ENCODE peak calls at places on chromosomes 12 and 14, in ten cellular contexts. I is activated T-cell treated with anti-CD3 and anti-CD28 coated beads, Interleukin-2, amount 50 U/mL, for 72 hours; R is activated naive CD8-positive, alpha-beta T cell treated with anti-CD3 and anti-CD28 coated beads, Interleukin-2, amount 50 U/mL, for 24 hours; T is nucleus accumbens; V is upper lobe of left lung; S is tibial artery; H is small intestine; J is endothelial cell; Y is HCT116; U is activated effector memory CD4-positive, alpha-beta T cell treated with anti-CD3 and anti-CD28 coated beads, Interleukin-2, amount 50 U/mL, for 16 hours. X is an unnamed sample.

GRCh38 chr12:29580971-29581370 is 83.5 kb upstream of the OVCH1 start:
- DNase-seq in S (no peak), Y (no peak), T (no peak), J (no peak), R (no peak), I (no peak), H (no peak), U (no peak), V (no peak), X (no peak)

GRCh38 chr14:91244501-91244901 is at the start of gene GPR68:
- DNase-seq in V (no peak), J (no peak), R (peak; percentile 34), H (no peak), S (peak; percentile 70), U (peak; percentile 77), Y (no peak), T (no peak), I (no peak), X (peak; percentile 55)

GRCh38 chr12:131991816-131992430 is 42.2 kb downstream of the EP400 start:
- DNase-seq in U (no peak), J (no peak), H (no peak), Y (no peak), I (no peak), R (no peak), T (no peak), V (no peak), S (no peak), X (no peak)

GRCh38 chr12:49887536-49888401 is 15.9 kb downstream of the FAIM2 start:
- DNase-seq in R (no peak), T (no peak), I (no peak), H (no peak), Y (no peak), U (no peak), S (no peak), V (no peak), J (no peak), X (no peak)

GRCh38 chr12:52508211-52508610 is 12.0 kb downstream of the KRT5 start:
- DNase-seq in H (no peak), R (no peak), J (no peak), I (no peak), V (no peak), U (no peak), T (no peak), S (no peak), Y (no peak), X (no peak)

GRCh38 chr12:11981174-11981733 is 89.5 kb upstream of the BCL2L14 start:
- DNase-seq in U (peak; percentile 82), T (no peak), H (no peak), R (peak; percentile 45), S (no peak), Y (no peak), V (no peak), I (peak; percentile 68), J (no peak), X (no peak)

GRCh38 chr12:10331642-10332239 is 24.1 kb downstream of the KLRD1 start:
- DNase-seq in U (no peak), S (no peak), V (no peak), Y (peak; percentile 56), H (peak; percentile 56), T (no peak), I (no peak), J (peak; percentile 18), R (no peak), X (peak; percentile 63)

GRCh38 chr12:21169878-21170472 is 39.0 kb downstream of the SLCO1B1 start:
- DNase-seq in V (peak; percentile 22), I (peak; percentile 42), H (peak; percentile 27), J (peak; percentile 80), T (no peak), R (peak; percentile 30), S (no peak), U (peak; percentile 70), Y (peak; percentile 37), X (no peak)

GRCh38 chr12:66103011-66103913 is 27.3 kb downstream of the LLPH start:
- DNase-seq in S (no peak), U (no peak), V (no peak), I (peak; percentile 1), Y (peak; percentile 24), H (no peak), T (no peak), R (peak; percentile 8), J (no peak), X (no peak)

GRCh38 chr12:12676605-12677004 is 19.4 kb downstream of the GPR19 start:
- DNase-seq in J (no peak), U (no peak), S (no peak), Y (no peak), I (no peak), V (no peak), R (no peak), T (no peak), H (no peak), X (no peak)

GRCh38 chr14:61063461-61063860 is 82.4 kb downstream of the SLC38A6 start:
- DNase-seq in Y (no peak), V (no peak), H (no peak), S (no peak), R (no peak), U (no peak), T (no peak), J (no peak), I (no peak), X (no peak)

GRCh38 chr12:107320031-107320928 is 226.9 kb upstream of the CRY1 start:
- DNase-seq in V (peak; percentile 48), T (no peak), I (peak; percentile 89), U (peak; percentile 91), H (peak; percentile 41), Y (no peak), J (peak; percentile 48), R (peak; percentile 85), S (no peak), X (no peak)